ENCODE peak calls at places on chromosomes 11 and 22, in six cellular contexts. D, W, M, J, O and T are unnamed samples.

GRCh38 chr11:118640332-118641154 is 33.1 kb downstream of the PHLDB1 start:
- DNase-seq in D (no peak), O (no peak), M (peak), W (no peak), J (no peak), T (no peak)

GRCh38 chr11:84634309-84634708 is 992.8 kb downstream of the DLG2 start:
- DNase-seq in D (no peak), M (no peak), J (no peak), O (no peak), W (no peak), T (no peak)

GRCh38 chr22:44284711-44285110 is 28.0 kb downstream of the SHISAL1 start:
- DNase-seq in O (no peak), J (no peak), D (no peak), M (no peak), W (no peak), T (no peak)

GRCh38 chr11:131033151-131033651 is 116.9 kb upstream of the SNX19 start:
- DNase-seq in W (no peak), J (no peak), D (peak), O (no peak), M (peak), T (no peak)

GRCh38 chr22:47061226-47061625 is 298.8 kb downstream of the TBC1D22A start:
- DNase-seq in O (no peak), M (no peak), D (no peak), W (no peak), J (no peak), T (no peak)

GRCh38 chr11:43508511-43508918 is 149.8 kb downstream of the TTC17 start:
- DNase-seq in O (no peak), W (no peak), M (peak), D (peak), J (no peak), T (no peak)

GRCh38 chr11:2203440-2204259 is 32.0 kb upstream of the TH start:
- DNase-seq in M (no peak), W (no peak), O (no peak), J (peak), D (peak), T (no peak)

GRCh38 chr11:832529-833113 is at the start of gene CD151:
- DNase-seq in W (no peak), M (peak), D (peak), J (no peak), O (no peak), T (peak)

GRCh38 chr22:37930270-37930951 is 23.0 kb downstream of the C22orf23 start:
- DNase-seq in O (no peak), J (no peak), W (no peak), D (no peak), M (peak), T (no peak)

GRCh38 chr11:14894657-14895598 is 2.9 kb upstream of the CYP2R1 start:
- DNase-seq in W (no peak), J (no peak), O (no peak), M (peak), D (peak), T (peak)

GRCh38 chr11:33706546-33706945 is 5.9 kb upstream of the C11orf91 start:
- DNase-seq in W (no peak), O (no peak), M (peak), J (no peak), D (no peak), T (no peak)

GRCh38 chr11:104073950-104074349 is 37.5 kb downstream of the DDI1 start:
- DNase-seq in O (no peak), W (no peak), J (no peak), D (no peak), M (peak), T (no peak)

GRCh38 chr11:65814131-65814959 is 19.4 kb upstream of the SNX32 start:
- DNase-seq in D (no peak), O (no peak), J (no peak), M (no peak), W (no peak), T (no peak)

GRCh38 chr22:47284360-47284759 is 521.9 kb downstream of the TBC1D22A start:
- DNase-seq in J (no peak), D (no peak), O (no peak), W (no peak), M (no peak), T (no peak)

GRCh38 chr22:46045459-46046298 is 68.7 kb upstream of the WNT7B start:
- DNase-seq in M (no peak), D (no peak), J (peak), O (no peak), W (no peak), T (no peak)

GRCh38 chr11:13857828-13858227 is 104.7 kb upstream of the SPON1 start:
- DNase-seq in D (no peak), W (no peak), J (no peak), M (no peak), O (no peak), T (no peak)

GRCh38 chr11:121469910-121470309 is 17.1 kb upstream of the SORL1-AS1 start:
- DNase-seq in O (no peak), D (no peak), M (no peak), W (no peak), J (no peak), T (no peak)

GRCh38 chr22:46830001-46830715 is 67.7 kb downstream of the TBC1D22A start:
- DNase-seq in J (no peak), O (no peak), D (peak), M (peak), W (no peak), T (no peak)

GRCh38 chr22:19644314-19645223 is 69.7 kb upstream of the SEPTIN5 start:
- DNase-seq in W (no peak), D (no peak), M (no peak), J (peak), O (no peak), T (no peak)

GRCh38 chr11:34356918-34357645 is 728 bp downstream of the ABTB2 start:
- DNase-seq in J (no peak), W (peak), O (no peak), D (peak), M (peak), T (peak)

GRCh38 chr11:94786264-94787126 is 18.3 kb downstream of the AMOTL1 start:
- DNase-seq in O (no peak), M (peak), J (no peak), W (no peak), D (peak), T (no peak)

GRCh38 chr11:69013009-69013951 is at the start of gene MRGPRF:
- DNase-seq in J (peak), O (peak), M (no peak), D (no peak), W (no peak), T (peak)

GRCh38 chr11:66933508-66933907 is 24.7 kb downstream of the PC start:
- DNase-seq in M (peak), W (no peak), O (no peak), J (no peak), D (peak), T (no peak)

GRCh38 chr11:126823271-126823670 is 177.3 kb downstream of the KIRREL3 start:
- DNase-seq in O (no peak), M (no peak), J (no peak), W (no peak), D (no peak), T (no peak)

GRCh38 chr11:89540826-89541225 is 49.7 kb upstream of the NOX4 start:
- DNase-seq in O (no peak), D (no peak), J (no peak), W (no peak), M (no peak), T (no peak)

GRCh38 chr11:11265320-11265719 is 87.7 kb downstream of the CSNK2A3 start:
- DNase-seq in O (no peak), J (no peak), W (no peak), D (no peak), M (no peak), T (no peak)